ENCODE peak calls at places on chromosomes 13 and 19, in ten cellular contexts. E is CD8-positive, alpha-beta T cell; C is AG04450; T is astrocyte; O is hepatocyte; K is Caco-2; U is left ventricle myocardium inferior; V is fibroblast of mammary gland; S is GM12864; X is bronchial epithelial cell. A is an unnamed sample.

GRCh38 chr19:56839665-56840451 is 668 bp downstream of the PEG3 start:
- DNase-seq in U (peak; percentile 93), X (peak; percentile 41), E (no peak), V (peak; percentile 84), K (no peak), T (no peak), S (no peak), C (no peak), O (no peak), A (no peak)

GRCh38 chr13:23796546-23796945 is 92.7 kb downstream of the MIPEP start:
- DNase-seq in E (no peak), U (no peak), K (no peak), O (no peak), V (no peak), C (no peak), X (peak; percentile 37), T (no peak), S (no peak), A (no peak)

GRCh38 chr13:61294467-61295186 is 121.0 kb downstream of the PCDH20 start:
- DNase-seq in V (no peak), C (no peak), U (no peak), S (no peak), T (no peak), O (no peak), K (no peak), E (no peak), X (no peak), A (no peak)

GRCh38 chr13:113774177-113775107 is 15.4 kb downstream of the TMEM255B start:
- DNase-seq in U (no peak), E (no peak), X (peak; percentile 43), O (no peak), C (no peak), V (peak; percentile 65), T (peak; percentile 22), S (no peak), K (no peak), A (no peak)

GRCh38 chr19:14347999-14348889 is 33.0 kb upstream of the ADGRE5 start:
- DNase-seq in E (peak; percentile 62), T (no peak), K (peak; percentile 77), O (peak; percentile 77), U (peak; percentile 62), V (peak; percentile 43), X (no peak), C (no peak), S (no peak), A (no peak)

GRCh38 chr19:44722131-44723121 is 23.5 kb downstream of the CEACAM16 start:
- DNase-seq in V (no peak), S (no peak), U (no peak), O (no peak), T (no peak), X (no peak), K (no peak), E (no peak), C (no peak), A (no peak)

GRCh38 chr19:29579308-29579910 is 26.7 kb upstream of the POP4 start:
- DNase-seq in K (no peak), V (no peak), X (no peak), E (no peak), T (no peak), U (no peak), O (no peak), C (no peak), S (no peak), A (no peak)

GRCh38 chr19:44582581-44583265 is 30.6 kb upstream of the IGSF23 start:
- DNase-seq in U (no peak), T (no peak), V (peak; percentile 31), O (no peak), E (no peak), K (no peak), S (no peak), X (peak; percentile 25), C (no peak), A (no peak)

GRCh38 chr19:33823341-33823740 is 26.7 kb downstream of the KCTD15 start:
- DNase-seq in X (no peak), C (no peak), U (no peak), E (no peak), T (no peak), V (no peak), O (no peak), K (no peak), S (no peak), A (no peak)

GRCh38 chr19:47049307-47049700 is 880 bp upstream of the TMEM160 start:
- DNase-seq in U (no peak), C (no peak), E (no peak), K (peak; percentile 60), X (peak; percentile 12), V (peak; percentile 6), S (no peak), T (peak; percentile 63), O (peak; percentile 34), A (peak; percentile 4)

GRCh38 chr19:44608391-44608821 is 5.0 kb upstream of the IGSF23 start:
- DNase-seq in X (peak; percentile 57), S (no peak), T (peak; percentile 9), U (no peak), E (no peak), K (no peak), O (peak; percentile 45), C (no peak), V (peak; percentile 33), A (no peak)

GRCh38 chr13:75612354-75612753 is 23.8 kb upstream of the LMO7 start:
- DNase-seq in T (no peak), X (no peak), O (no peak), S (no peak), C (no peak), K (no peak), V (no peak), E (no peak), U (no peak), A (no peak)

GRCh38 chr13:39875583-39875982 is 220.1 kb downstream of the COG6 start:
- DNase-seq in K (no peak), U (no peak), X (no peak), O (no peak), C (no peak), S (no peak), E (no peak), T (no peak), V (no peak), A (no peak)

GRCh38 chr19:34366670-34367423 is 1.9 kb downstream of the GPI start:
- DNase-seq in X (peak; percentile 10), K (no peak), T (peak; percentile 60), O (peak; percentile 43), C (peak; percentile 23), S (no peak), U (no peak), V (peak; percentile 52), E (no peak), A (no peak)

GRCh38 chr13:97853550-97853949 is 99.9 kb upstream of the IPO5 start:
- DNase-seq in X (peak; percentile 37), V (peak; percentile 39), E (no peak), O (no peak), T (peak; percentile 2), K (no peak), S (no peak), C (no peak), U (no peak), A (no peak)

GRCh38 chr19:14449321-14449720 is 16.2 kb downstream of the PKN1 start:
- DNase-seq in K (no peak), U (no peak), E (no peak), T (no peak), V (no peak), C (no peak), X (peak; percentile 18), S (no peak), O (no peak), A (no peak)

GRCh38 chr13:32314271-32314967 is 744 bp downstream of the ZAR1L start:
- DNase-seq in T (no peak), S (no peak), U (peak; percentile 64), V (no peak), C (no peak), O (no peak), K (no peak), E (no peak), X (no peak), A (no peak)

GRCh38 chr19:5625641-5626040 is 2.8 kb downstream of the SAFB start:
- DNase-seq in S (no peak), X (no peak), C (no peak), K (no peak), E (no peak), O (no peak), T (no peak), U (no peak), V (peak; percentile 64), A (no peak)
- H3K4me3 ChIP-seq in S (no peak overlapping the region), X (no peak overlapping the region), C (peak overlapping the region; percentile 100), K (no peak overlapping the region), E (no peak overlapping the region), O (no peak overlapping the region), T (peak overlapping the region; percentile 27), U (peak overlapping the region; percentile 94), V (peak overlapping the region; percentile 3), A (peak overlapping the region; percentile 99)

DNA sequence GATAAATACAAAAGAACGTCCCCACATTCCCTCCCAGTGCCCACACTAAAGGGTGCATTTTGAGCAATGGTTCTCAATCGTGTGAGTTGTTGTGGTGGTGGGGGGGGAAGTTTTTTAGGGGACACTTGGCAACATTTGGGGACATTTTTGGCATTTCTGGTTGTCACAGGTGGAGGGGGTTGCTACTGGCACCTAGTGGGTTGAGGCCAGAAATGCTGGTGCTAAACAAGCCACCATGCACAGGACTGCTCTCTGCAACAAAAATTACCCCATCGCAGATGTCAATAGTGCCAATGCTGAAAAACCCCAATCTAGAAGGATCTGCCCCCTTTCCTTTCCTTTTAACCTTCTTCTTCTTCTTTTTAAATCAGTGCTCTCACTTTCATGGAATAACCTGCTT is 453.3 kb downstream of the TSHZ3 start:
- DNase-seq in S (no peak), V (no peak), U (no peak), X (no peak), T (no peak), O (no peak), E (no peak), K (no peak), C (no peak), A (no peak)
- TF ChIP-seq CTCF in S (no peak), V (no peak), U (no peak), X (no peak), T (no peak), O (no peak), E (no peak), K (no peak), C (no peak), A (no peak)

GRCh38 chr19:51903192-51903591 is 1.6 kb downstream of the ZNF649 start:
- DNase-seq in X (no peak), T (no peak), K (no peak), C (no peak), U (no peak), E (no peak), O (no peak), S (no peak), V (no peak), A (no peak)
- H3K4me3 ChIP-seq in X (no peak overlapping the region), T (peak overlapping the region; percentile 98), K (no peak overlapping the region), C (no peak overlapping the region), U (peak overlapping the region; percentile 87), E (no peak overlapping the region), O (peak overlapping the region; percentile 95), S (no peak overlapping the region), V (no peak overlapping the region), A (peak overlapping the region; percentile 64)

DNA sequence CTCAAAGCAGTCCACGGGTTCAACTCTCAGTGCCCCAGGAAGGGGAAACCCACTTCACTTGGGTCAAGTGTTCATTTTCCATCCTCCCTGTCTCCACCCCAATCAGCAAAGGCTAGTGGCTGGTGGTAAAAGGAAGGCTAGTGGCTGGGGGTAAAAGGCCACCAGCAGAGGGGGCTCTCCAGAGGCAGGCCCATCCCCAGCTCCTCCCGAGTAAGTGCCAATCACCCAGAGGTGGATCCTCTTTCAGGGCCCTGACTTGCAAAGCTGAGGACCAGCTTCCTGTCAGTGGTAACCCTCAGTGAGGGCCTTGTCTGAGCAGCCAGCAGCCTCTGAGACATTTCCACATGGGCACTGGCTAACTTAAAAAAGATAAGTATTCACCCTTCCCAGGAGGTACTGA is 22.0 kb upstream of the TPT1 start:
- DNase-seq in T (no peak), K (peak; percentile 30), O (no peak), E (no peak), V (no peak), C (no peak), S (no peak), U (no peak), X (no peak), A (no peak)
- TF ChIP-seq CTCF in T (no peak), K (no peak), O (no peak), E (no peak), V (no peak), C (no peak), S (peak; percentile 31), U (no peak), X (peak; percentile 14), A (peak; percentile 20)

A was measured in HFF-Myc.